ENCODE peak calls at places on chromosome 21, in six cellular contexts. X is activated CD4-positive, alpha-beta T cell treated with anti-CD3 and anti-CD28 coated beads for 24 hours; W is posterior cingulate gyrus; Z is iPS DF 6.9; U is activated T-cell treated with anti-CD3 and anti-CD28 coated beads for 24 hours; M is epithelial cell of proximal tubule. G is an unnamed sample.

GRCh38 chr21:15236111-15236510 is 171.3 kb upstream of the NRIP1 start:
- DNase-seq in M (no peak), Z (no peak), U (no peak), W (no peak), X (no peak), G (no peak)

GRCh38 chr21:43204638-43205037 is 35.8 kb downstream of the CRYAA start:
- DNase-seq in Z (no peak), M (no peak), U (no peak), W (no peak), X (no peak), G (no peak)

GRCh38 chr21:46634966-46635323 is 529 bp upstream of the PRMT2 start:
- DNase-seq in X (no peak), Z (peak; percentile 37), U (no peak), W (peak; percentile 81), M (no peak), G (peak; percentile 55)

GRCh38 chr21:39048064-39048463 is 135.2 kb downstream of the PSMG1 start:
- DNase-seq in M (peak; percentile 59), Z (peak; percentile 22), W (no peak), X (no peak), U (no peak), G (no peak)

GRCh38 chr21:34807881-34808568 is 139.2 kb downstream of the CLIC6 start:
- DNase-seq in X (peak; percentile 59), U (peak; percentile 63), Z (no peak), M (peak; percentile 94), W (no peak), G (no peak)

GRCh38 chr21:45780647-45781046 is 137.1 kb downstream of the PCBP3 start:
- DNase-seq in M (no peak), U (no peak), W (no peak), X (no peak), Z (no peak), G (no peak)

GRCh38 chr21:44702111-44702972 is 5.4 kb downstream of the KRTAP10-12 start:
- DNase-seq in Z (no peak), U (no peak), X (no peak), M (no peak), W (no peak), G (peak; percentile 21)

GRCh38 chr21:42401820-42402251 is 1.9 kb upstream of the UBASH3A start:
- DNase-seq in W (no peak), Z (no peak), X (no peak), M (no peak), U (no peak), G (no peak)

GRCh38 chr21:42384184-42384583 is 11.7 kb downstream of the TMPRSS3 start:
- DNase-seq in U (no peak), Z (no peak), M (no peak), W (no peak), X (no peak), G (no peak)

GRCh38 chr21:27070881-27071670 is 104.2 kb upstream of the ADAMTS5 start:
- DNase-seq in U (no peak), W (no peak), M (no peak), X (no peak), Z (no peak), G (no peak)

GRCh38 chr21:45891388-45892155 is 90.0 kb upstream of the COL6A1 start:
- DNase-seq in Z (no peak), X (no peak), U (no peak), M (no peak), W (no peak), G (no peak)

GRCh38 chr21:36810443-36810842 is 111.5 kb downstream of the SIM2 start:
- DNase-seq in M (no peak), Z (no peak), U (no peak), W (no peak), X (no peak), G (no peak)

GRCh38 chr21:32484706-32485380 is 72.3 kb downstream of the EVA1C start:
- DNase-seq in Z (no peak), M (no peak), U (no peak), X (no peak), W (peak; percentile 43), G (no peak)

GRCh38 chr21:31873275-31873695 is 465 bp downstream of the HUNK start:
- DNase-seq in U (no peak), M (no peak), W (no peak), X (peak; percentile 0), Z (no peak), G (no peak)

GRCh38 chr21:46054031-46054430 is 43.9 kb upstream of the COL6A2 start:
- DNase-seq in M (no peak), X (no peak), U (no peak), W (no peak), Z (no peak), G (no peak)

GRCh38 chr21:44314561-44314960 is 14.7 kb downstream of the PFKL start:
- DNase-seq in U (no peak), X (no peak), M (no peak), Z (no peak), W (no peak), G (no peak)

GRCh38 chr21:17901458-17902092 is 82.4 kb upstream of the C21orf91 start:
- DNase-seq in U (no peak), X (no peak), Z (no peak), M (no peak), W (no peak), G (no peak)

GRCh38 chr21:15754640-15755039 is 24.9 kb downstream of the USP25 start:
- DNase-seq in U (no peak), Z (no peak), M (peak; percentile 87), X (no peak), W (no peak), G (no peak)

GRCh38 chr21:37939251-37939650 is 23.0 kb upstream of the KCNJ6 start:
- DNase-seq in M (no peak), W (no peak), U (no peak), X (no peak), Z (no peak), G (no peak)

GRCh38 chr21:41926807-41927171 is 27.0 kb downstream of the C2CD2 start:
- DNase-seq in M (no peak), W (no peak), X (no peak), Z (no peak), U (no peak), G (no peak)

GRCh38 chr21:44858791-44859190 is 14.7 kb downstream of the PTTG1IP start:
- DNase-seq in X (no peak), Z (no peak), W (no peak), M (no peak), U (no peak), G (no peak)

GRCh38 chr21:43985690-43986251 is 26.3 kb upstream of the TRAPPC10 start:
- DNase-seq in M (no peak), X (no peak), Z (no peak), W (no peak), U (no peak), G (no peak)

GRCh38 chr21:14567557-14568279 is 21.6 kb upstream of the SAMSN1 start:
- DNase-seq in W (no peak), Z (no peak), X (no peak), U (no peak), M (no peak), G (no peak)

GRCh38 chr21:46153259-46154154 is 1.9 kb downstream of the FTCD start:
- DNase-seq in M (no peak), W (peak; percentile 26), X (peak; percentile 51), Z (peak; percentile 41), U (peak; percentile 28), G (peak; percentile 16)